ENCODE peak calls at places on chromosomes 12 and 14, in four cellular contexts. V is HFF-Myc, P is amniotic stem cell, K is NCI-H1436. Z is an unnamed sample.

GRCh38 chr14:76019676-76020075 is 34.1 kb downstream of the IFT43 start:
- DNase-seq in V (no peak), P (no peak), K (no peak), Z (no peak)

GRCh38 chr14:32900602-32901001 is 38.1 kb upstream of the NPAS3 start:
- DNase-seq in V (no peak), P (no peak), K (no peak), Z (no peak)

GRCh38 chr12:14185441-14186192 is 179.9 kb upstream of the ATF7IP start:
- DNase-seq in V (peak), P (peak), K (peak), Z (peak)

GRCh38 chr14:63039800-63040380 is 5.4 kb downstream of the KCNH5 start:
- DNase-seq in V (no peak), P (peak), K (peak), Z (peak)

GRCh38 chr12:11658796-11659195 is 9.3 kb downstream of the ETV6 start:
- DNase-seq in V (no peak), P (peak), K (no peak), Z (peak)

GRCh38 chr12:106840217-106840616 is 65.7 kb downstream of the RIC8B start:
- DNase-seq in V (no peak), P (no peak), K (no peak), Z (peak)

GRCh38 chr14:100129161-100129589 is 30.3 kb downstream of the DEGS2 start:
- DNase-seq in V (no peak), P (no peak), K (no peak), Z (peak)

GRCh38 chr14:21042918-21043317 is 756 bp downstream of the RNASE7 start:
- DNase-seq in V (no peak), P (no peak), K (no peak), Z (peak)

GRCh38 chr12:67928621-67929369 is 60.5 kb upstream of the IFNG-AS1 start:
- DNase-seq in V (no peak), P (no peak), K (no peak), Z (no peak)

GRCh38 chr12:69900720-69901131 is 75.7 kb downstream of the MYRFL start:
- DNase-seq in V (peak), P (peak), K (peak), Z (peak)

GRCh38 chr12:111775205-111776193 is 8.8 kb downstream of the ALDH2 start:
- DNase-seq in V (peak), P (no peak), K (no peak), Z (no peak)

GRCh38 chr12:12835378-12836145 is 22.4 kb downstream of the DDX47 start:
- DNase-seq in V (no peak), P (peak), K (no peak), Z (no peak)

GRCh38 chr12:24470050-24470449 is 478.9 kb downstream of the BCAT1 start:
- DNase-seq in V (no peak), P (no peak), K (peak), Z (no peak)

GRCh38 chr14:77100961-77101360 is 2.9 kb downstream of the CIPC start:
- DNase-seq in V (no peak), P (no peak), K (no peak), Z (no peak)